ENCODE peak calls at places on chromosomes 13 and 19, in seven cellular contexts. D is GM12878, E is HCT116, Y is endothelial cell of umbilical vein, S is K562, R is H1, P is HepG2. N is an unnamed sample.

GRCh38 chr13:107104631-107105030 is 536.7 kb upstream of the ARGLU1 start:
- DNase-seq in D (no peak), S (no peak), E (no peak), R (no peak), Y (no peak), P (no peak), N (peak)

GRCh38 chr19:15812059-15812722 is 3.3 kb downstream of the OR10H1 start:
- DNase-seq in P (no peak), Y (no peak), S (no peak), R (no peak), E (peak), D (no peak), N (no peak)

GRCh38 chr19:3543150-3544053 is 4.4 kb downstream of the TEKTIP1 start:
- DNase-seq in D (no peak), S (no peak), Y (no peak), R (no peak), E (no peak), P (no peak), N (no peak)

GRCh38 chr13:102310691-102311432 is 91.0 kb downstream of the FGF14 start:
- DNase-seq in D (no peak), R (no peak), Y (no peak), S (no peak), P (no peak), E (no peak), N (no peak)

GRCh38 chr13:26458196-26458734 is 99.2 kb upstream of the WASF3 start:
- DNase-seq in P (no peak), S (no peak), Y (no peak), E (no peak), R (no peak), D (no peak), N (no peak)

GRCh38 chr13:89401209-89401810 is 1730.1 kb downstream of the SLITRK5 start:
- DNase-seq in P (no peak), Y (peak), R (no peak), S (no peak), D (no peak), E (no peak), N (peak)

GRCh38 chr19:4362871-4363545 is 19.6 kb downstream of the MPND start:
- DNase-seq in P (no peak), D (no peak), E (no peak), R (peak), S (no peak), Y (no peak), N (no peak)

GRCh38 chr13:33633701-33634525 is 184.0 kb upstream of the RFC3 start:
- DNase-seq in E (no peak), R (no peak), Y (no peak), D (no peak), P (peak), S (no peak), N (peak)

GRCh38 chr13:47112205-47112896 is 215.5 kb upstream of the HTR2A start:
- DNase-seq in S (peak), R (no peak), E (no peak), D (no peak), P (no peak), Y (no peak), N (no peak)

GRCh38 chr19:17946965-17947784 is 14.4 kb downstream of the CCDC124 start:
- DNase-seq in E (no peak), R (peak), S (no peak), P (peak), Y (no peak), D (no peak), N (no peak)

GRCh38 chr13:50400930-50401553 is 385.8 kb downstream of the KCNRG start:
- DNase-seq in S (no peak), Y (peak), R (no peak), P (peak), E (no peak), D (no peak), N (peak)

GRCh38 chr19:12162882-12163806 is at the start of gene ZNF136:
- DNase-seq in P (peak), E (peak), S (peak), R (peak), Y (peak), D (peak), N (peak)
- TF ChIP-seq POLR2A in P (peak), E (no peak), S (peak), R (peak), Y (peak), D (peak), N (peak)

DNA sequence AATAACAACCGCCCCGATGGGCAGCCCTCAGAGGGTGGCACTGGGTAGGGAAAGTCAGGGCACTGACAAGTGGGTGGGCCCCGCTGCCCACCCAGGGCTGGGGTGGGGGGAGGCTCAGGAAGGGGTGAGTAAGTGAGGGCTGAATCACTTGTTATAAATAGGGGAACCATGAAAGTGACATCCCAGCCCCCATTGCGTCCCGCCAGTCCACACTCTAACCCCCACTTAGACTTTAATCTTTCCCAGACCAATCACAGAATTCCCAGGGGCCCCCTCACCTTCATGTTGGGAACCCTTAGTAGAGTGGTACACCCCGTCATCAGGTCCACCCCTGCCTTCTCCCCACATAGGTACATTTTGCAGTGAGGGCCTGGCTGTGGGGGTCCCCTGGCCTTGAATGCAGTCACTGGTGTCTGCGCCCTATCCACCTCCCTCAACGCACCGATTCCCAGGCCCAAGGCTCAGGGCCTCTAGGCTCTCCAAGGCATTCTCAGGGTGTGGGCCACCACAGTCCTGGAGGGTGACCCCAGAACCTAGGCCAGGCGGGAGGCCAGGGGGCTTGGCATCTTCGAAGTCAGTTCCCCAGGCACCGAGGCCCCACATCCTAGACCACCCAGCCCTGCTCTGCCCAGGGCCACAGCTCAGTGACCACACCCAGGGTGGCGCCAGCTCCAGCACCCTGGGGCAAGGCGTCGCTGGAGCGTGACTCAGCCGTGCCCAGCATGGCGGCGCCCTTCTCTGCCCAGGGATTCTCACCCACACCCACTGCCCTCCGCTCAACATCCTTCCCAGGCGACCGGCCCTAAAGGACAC is 36.8 kb upstream of the NANOS3 start:
- DNase-seq in Y (peak), R (no peak), D (no peak), E (no peak), S (no peak), P (no peak), N (peak)
- H3K9ac ChIP-seq in Y (peak), R (no peak), D (peak), E (peak), S (peak), P (no peak), N (peak)

DNA sequence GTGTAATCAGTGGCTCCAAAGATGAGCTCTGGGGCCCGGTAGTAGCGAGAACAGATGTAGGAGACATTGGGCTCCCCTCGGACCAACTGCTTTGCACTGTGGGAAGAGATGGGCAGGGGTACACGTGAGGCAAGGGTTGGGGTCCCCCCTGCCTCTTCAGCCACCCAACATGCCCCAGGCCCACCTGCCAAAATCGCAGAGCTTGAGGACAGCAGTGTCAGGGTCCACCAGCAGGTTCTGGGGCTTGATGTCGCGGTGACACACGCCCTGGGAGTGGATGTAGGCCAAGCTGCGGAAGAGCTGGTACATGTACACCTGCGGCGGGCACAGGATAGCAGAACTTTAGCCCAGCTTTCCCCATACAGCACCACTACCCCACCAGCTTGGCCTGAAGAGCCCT is 8.0 kb downstream of the GSK3A start:
- DNase-seq in Y (no peak), E (no peak), D (no peak), P (no peak), S (no peak), R (no peak), N (no peak)
- TF ChIP-seq POLR2A in Y (no peak), E (no peak), D (no peak), P (no peak), S (no peak), R (no peak), N (no peak)

GRCh38 chr19:44734357-44734756 is 14.2 kb upstream of the BCL3 start:
- DNase-seq in Y (no peak), E (no peak), D (no peak), P (no peak), S (no peak), R (no peak), N (no peak)

GRCh38 chr19:44735011-44735410 is 13.5 kb upstream of the BCL3 start:
- DNase-seq in Y (no peak), P (no peak), D (no peak), E (no peak), R (no peak), S (no peak), N (no peak)

GRCh38 chr19:44731081-44731480 is 17.4 kb upstream of the BCL3 start:
- DNase-seq in D (no peak), P (no peak), E (no peak), Y (no peak), R (no peak), S (no peak), N (no peak)

GRCh38 chr19:44731622-44732021 is 16.9 kb upstream of the BCL3 start:
- DNase-seq in E (no peak), D (no peak), P (no peak), R (no peak), Y (no peak), S (no peak), N (no peak)

DNA sequence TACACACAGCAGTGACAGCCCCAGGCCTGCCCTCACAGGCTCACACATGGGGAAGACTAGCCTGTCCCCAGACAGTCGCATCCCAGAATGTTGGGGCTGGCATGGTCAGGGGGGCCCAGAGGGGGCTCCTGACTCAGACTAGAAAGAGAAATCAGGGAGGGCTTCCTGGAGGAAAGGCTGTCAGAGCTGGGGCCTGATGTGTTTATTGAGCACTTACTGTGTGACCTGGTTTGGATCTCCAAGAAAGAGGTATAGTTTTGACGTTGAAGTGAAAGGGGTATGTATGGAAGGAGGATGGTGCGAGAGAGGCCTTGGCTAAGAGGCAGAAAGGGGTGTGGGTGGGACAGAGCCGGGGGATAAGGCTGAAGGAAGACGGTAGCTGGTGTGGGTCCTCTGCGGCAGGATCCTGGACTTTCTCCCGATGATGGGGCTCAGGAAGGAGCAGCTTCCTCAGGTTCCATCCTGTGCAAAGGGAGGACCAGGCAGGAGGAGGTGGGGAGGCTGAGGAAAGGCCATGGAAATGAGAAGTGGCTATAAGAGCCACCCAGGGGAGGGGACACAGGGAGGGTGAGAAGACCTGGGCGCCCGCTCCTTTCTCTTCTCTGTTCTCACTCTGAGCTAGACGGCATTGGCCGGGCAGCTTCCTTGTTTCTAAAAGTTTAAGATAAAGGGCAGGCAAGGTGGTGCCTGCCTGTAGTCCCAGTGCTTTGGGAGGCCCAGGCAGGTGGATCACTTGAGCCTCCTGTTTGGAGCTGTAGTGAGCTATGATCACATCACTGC is 16.1 kb upstream of the BCL3 start:
- DNase-seq in E (no peak), S (no peak), R (no peak), D (no peak), P (no peak), Y (no peak), N (no peak)
- H3K9ac ChIP-seq in E (no peak), S (peak), R (no peak), D (no peak), P (no peak), Y (no peak), N (no peak)